ENCODE peak calls at places on chromosome 1, in five cellular contexts. L, C, S, F and E are unnamed samples.

GRCh38 chr1:116472431-116472961 is 98.3 kb downstream of the CD58 start:
- DNase-seq in S (no peak), L (no peak), C (no peak), F (peak; percentile 62), E (no peak)

GRCh38 chr1:151612506-151613274 is 840 bp downstream of the SNX27 start:
- DNase-seq in F (no peak), S (no peak), C (peak; percentile 65), L (peak; percentile 26), E (no peak)

GRCh38 chr1:114685851-114686250 is 9.5 kb downstream of the AMPD1 start:
- DNase-seq in F (no peak), C (no peak), S (no peak), L (no peak), E (no peak)

GRCh38 chr1:2526824-2527552 is 592 bp upstream of the PANK4 start:
- DNase-seq in S (peak; percentile 51), C (no peak), F (no peak), L (no peak), E (no peak)

GRCh38 chr1:155966750-155967149 is 11.6 kb downstream of the ARHGEF2 start:
- DNase-seq in S (no peak), F (no peak), C (no peak), L (no peak), E (no peak)

GRCh38 chr1:160127865-160128523 is 12.4 kb downstream of the ATP1A2 start:
- DNase-seq in F (peak; percentile 12), C (no peak), S (no peak), L (peak; percentile 41), E (no peak)

GRCh38 chr1:67908260-67908936 is 75.1 kb upstream of the GNG12 start:
- DNase-seq in F (no peak), C (no peak), L (peak; percentile 29), S (no peak), E (no peak)

GRCh38 chr1:96538001-96538649 is 183.5 kb upstream of the PTBP2 start:
- DNase-seq in C (no peak), S (no peak), F (peak; percentile 31), L (no peak), E (no peak)

DNA sequence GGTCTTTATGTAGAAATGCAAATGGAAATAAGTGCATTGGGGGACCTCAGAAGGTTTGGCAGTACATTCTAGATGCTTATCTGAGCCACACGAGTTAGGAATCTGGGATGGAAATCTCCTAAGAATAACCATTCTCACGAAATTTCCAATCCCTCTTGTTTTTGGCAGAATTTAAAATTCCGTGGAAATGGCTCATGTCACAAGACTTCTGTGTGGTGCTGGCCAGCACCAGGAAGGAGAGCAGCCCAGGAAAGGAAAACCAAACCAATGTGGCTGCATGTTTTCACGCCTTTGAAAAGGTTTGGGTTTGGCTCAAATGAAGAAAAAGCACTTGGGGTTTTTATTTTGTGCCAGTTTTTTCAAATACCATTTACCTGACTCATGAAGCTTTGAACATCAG is 80.1 kb upstream of the KCNK2 start:
- DNase-seq in L (no peak), S (no peak), C (no peak), F (no peak), E (no peak)
- TF ChIP-seq CEBPB in L (no peak), S (no peak), C (no peak), F (no peak), E (no peak)

DNA sequence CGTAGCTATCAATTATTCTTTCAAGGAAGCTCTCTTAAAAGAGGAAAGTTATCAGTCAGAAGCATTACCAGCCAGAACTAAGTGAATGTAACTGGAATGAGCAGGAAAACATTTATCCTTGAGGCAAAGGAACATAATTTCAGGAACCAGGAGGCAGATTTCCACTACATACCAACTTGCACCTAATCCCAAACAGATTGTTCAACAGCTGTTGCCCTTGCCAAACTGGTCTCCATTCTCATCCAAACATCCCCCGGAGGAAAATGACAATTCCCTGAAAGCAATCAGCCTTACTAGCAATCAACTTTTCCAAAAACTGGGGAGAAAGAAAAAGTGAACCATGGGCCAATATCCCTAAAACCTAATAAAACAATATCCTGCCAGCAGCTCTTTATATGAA is 35.0 kb downstream of the ENAH start:
- DNase-seq in C (no peak), L (no peak), F (no peak), S (no peak), E (no peak)
- TF ChIP-seq HDAC2 in C (no peak), L (no peak), F (no peak), S (no peak), E (no peak)

GRCh38 chr1:224459936-224460335 is 25.3 kb upstream of the WDR26 start:
- DNase-seq in L (no peak), C (no peak), F (no peak), S (no peak), E (no peak)

GRCh38 chr1:224458296-224458695 is 23.7 kb upstream of the WDR26 start:
- DNase-seq in L (no peak), C (no peak), F (no peak), S (no peak), E (no peak)

GRCh38 chr1:224456637-224456953 is 22.0 kb upstream of the WDR26 start:
- DNase-seq in C (no peak), S (no peak), L (no peak), F (no peak), E (no peak)

GRCh38 chr1:224457782-224458144 is 23.2 kb upstream of the WDR26 start:
- DNase-seq in C (no peak), S (no peak), F (no peak), L (no peak), E (no peak)

DNA sequence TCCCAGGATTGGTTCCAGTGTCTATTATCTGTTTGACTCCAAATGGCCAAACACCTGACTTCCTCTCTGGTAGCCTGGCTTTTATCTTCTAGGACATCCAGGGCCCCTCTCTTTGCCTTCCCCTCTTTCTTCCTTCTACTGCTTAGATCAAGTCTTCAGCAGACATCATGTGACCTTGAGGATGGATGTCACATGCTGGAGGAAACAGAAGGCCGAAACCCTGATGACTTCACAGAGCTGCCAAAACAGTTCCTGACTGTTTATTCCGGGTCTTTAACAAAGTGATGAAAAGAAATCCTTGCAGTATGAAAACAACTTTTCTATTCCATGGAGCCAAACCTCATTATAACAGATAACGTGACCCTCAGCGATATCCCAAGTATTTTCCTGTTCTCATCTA is 24.5 kb upstream of the WDR26 start:
- DNase-seq in C (no peak), F (no peak), L (no peak), S (no peak), E (no peak)
- TF ChIP-seq CEBPB in C (no peak), F (no peak), L (no peak), S (no peak), E (no peak)

GRCh38 chr1:92324784-92325183 is 25.9 kb downstream of the RPAP2 start:
- DNase-seq in S (no peak), L (no peak), F (no peak), C (no peak), E (no peak)

GRCh38 chr1:92333668-92334067 is 34.8 kb downstream of the RPAP2 start:
- DNase-seq in F (no peak), L (no peak), C (no peak), S (no peak), E (no peak)

GRCh38 chr1:92326681-92327080 is 27.8 kb downstream of the RPAP2 start:
- DNase-seq in C (no peak), S (no peak), F (peak; percentile 6), L (no peak), E (no peak)

GRCh38 chr1:92327794-92328193 is 28.9 kb downstream of the RPAP2 start:
- DNase-seq in L (no peak), C (no peak), F (no peak), S (no peak), E (no peak)

DNA sequence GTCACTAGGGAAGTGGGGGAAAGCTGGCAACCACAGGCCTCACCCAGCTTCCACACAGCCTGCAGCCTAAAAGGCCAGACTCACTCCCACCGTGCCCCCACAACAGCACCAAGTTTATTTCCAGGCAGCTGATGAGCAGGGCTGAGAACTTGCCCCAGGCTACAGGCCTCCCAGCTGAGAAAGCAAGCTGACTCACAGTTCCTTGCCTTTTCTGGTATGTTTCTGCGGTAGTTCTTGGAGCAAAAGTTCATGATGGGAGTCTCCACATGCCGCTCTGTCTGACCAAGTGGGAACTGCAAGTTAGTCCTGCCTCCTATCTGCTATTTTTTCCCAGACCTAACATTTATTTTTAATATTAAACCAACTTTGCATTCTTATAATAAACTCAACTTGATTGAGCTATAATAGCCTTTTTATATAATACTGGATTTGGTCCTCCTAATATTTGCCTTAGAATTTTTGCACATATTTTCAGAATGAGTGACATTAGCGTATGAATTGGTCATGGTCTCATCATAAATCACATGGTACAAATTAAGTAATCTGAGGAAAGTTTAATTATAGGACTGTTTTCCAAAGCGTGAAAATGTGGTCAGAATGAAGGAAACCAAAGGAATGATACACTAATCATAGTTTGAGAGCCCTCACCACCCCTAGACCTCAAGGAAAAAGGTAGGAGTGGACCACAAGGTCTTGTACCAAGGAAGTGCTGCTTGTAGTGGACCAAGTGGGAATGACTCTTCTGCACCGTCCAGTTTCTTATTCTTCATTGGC is 30.7 kb downstream of the RPAP2 start:
- DNase-seq in C (no peak), F (no peak), L (no peak), S (no peak), E (no peak)
- TF ChIP-seq HDAC2 in C (no peak), F (no peak), L (no peak), S (no peak), E (no peak)

GRCh38 chr1:94024109-94024792 is 96.7 kb downstream of the ABCA4 start:
- DNase-seq in L (no peak), C (no peak), S (no peak), F (no peak), E (no peak)
- TF ChIP-seq CEBPB in L (no peak), C (no peak), S (no peak), F (no peak), E (no peak)

DNA sequence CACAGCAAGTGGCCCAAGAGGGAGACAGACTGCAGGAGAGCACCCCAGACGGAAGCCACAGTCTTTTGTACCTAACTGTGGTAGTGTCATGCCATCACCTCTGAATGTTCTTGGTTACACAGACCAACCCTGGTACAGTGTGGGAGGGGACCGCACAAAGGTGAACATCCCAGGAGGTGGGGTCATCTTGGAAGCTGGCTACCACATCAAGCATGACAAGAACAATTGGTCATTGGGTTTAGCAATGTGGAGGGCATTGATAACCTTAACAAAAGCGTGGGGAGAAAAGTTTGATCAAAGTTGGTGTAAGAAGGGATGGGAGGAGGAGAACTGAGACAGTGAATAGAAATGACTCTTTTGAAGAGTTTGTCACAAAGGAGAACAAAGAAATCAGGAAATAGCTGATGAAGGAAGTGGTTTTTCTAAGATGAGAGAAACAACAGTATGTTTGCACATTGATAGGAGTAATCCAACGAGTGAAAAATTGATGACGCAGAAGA is 87.1 kb upstream of the CACNA1E start:
- DNase-seq in S (no peak), F (no peak), L (no peak), C (no peak), E (no peak)
- TF ChIP-seq HDAC2 in S (no peak), F (no peak), L (no peak), C (no peak), E (no peak)

DNA sequence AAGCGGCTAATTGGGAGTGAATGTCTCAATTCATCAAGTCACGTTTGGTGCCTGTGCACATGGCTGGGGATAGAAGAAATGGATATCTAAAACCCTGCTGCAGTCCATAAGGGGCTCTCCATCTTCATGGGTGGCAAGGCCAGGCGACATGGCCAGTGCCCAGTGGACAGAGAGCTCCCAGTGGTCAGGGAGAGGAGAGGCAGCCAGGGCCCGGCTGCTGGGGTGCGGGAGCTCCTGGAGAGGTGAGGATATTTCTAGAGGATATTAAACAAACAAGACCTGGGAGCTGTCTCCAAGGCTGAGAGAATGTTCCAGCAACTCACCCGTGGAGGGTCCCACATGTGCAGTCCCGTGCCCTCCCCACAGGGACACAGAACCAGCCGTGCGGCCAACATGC is 368.8 kb upstream of the C1orf174 start:
- DNase-seq in F (no peak), C (no peak), L (no peak), S (no peak), E (no peak)
- TF ChIP-seq CEBPB in F (no peak), C (no peak), L (no peak), S (no peak), E (no peak)